ENCODE peak calls at places on chromosomes 6 and 20, in four cellular contexts. P is lung, T is neural progenitor cell, X is body of pancreas. Z is an unnamed sample.

GRCh38 chr6:135938588-135939215 is 87.2 kb downstream of the PDE7B start:
- DNase-seq in T (peak), P (no peak), X (peak), Z (no peak)

GRCh38 chr20:45752747-45753146 is 30.6 kb downstream of the SPINT4 start:
- DNase-seq in P (no peak), T (no peak), X (no peak), Z (no peak)

GRCh38 chr6:69456086-69456485 is 340.7 kb downstream of the LMBRD1 start:
- DNase-seq in X (no peak), T (peak), P (no peak), Z (no peak)

GRCh38 chr6:72552938-72553337 is 68.9 kb upstream of the KCNQ5 start:
- DNase-seq in X (peak), T (no peak), P (no peak), Z (no peak)

GRCh38 chr6:74410630-74411029 is 714.6 kb downstream of the CD109 start:
- DNase-seq in T (no peak), X (no peak), P (no peak), Z (peak)

GRCh38 chr6:47483853-47484546 is 6.4 kb downstream of the CD2AP start:
- DNase-seq in P (no peak), X (no peak), T (no peak), Z (no peak)

GRCh38 chr6:108114861-108115597 is 40.5 kb upstream of the OSTM1 start:
- DNase-seq in P (peak), T (peak), X (peak), Z (peak)

GRCh38 chr6:17212541-17213371 is 68.4 kb upstream of the RBM24 start:
- DNase-seq in P (no peak), X (peak), T (peak), Z (no peak)

GRCh38 chr20:21513881-21514540 is at the start of gene NKX2-2:
- DNase-seq in X (no peak), P (no peak), T (peak), Z (no peak)

GRCh38 chr20:50635676-50636600 is 55.4 kb downstream of the RIPOR3 start:
- DNase-seq in T (peak), P (peak), X (peak), Z (no peak)

GRCh38 chr6:127347188-127347587 is 3.8 kb upstream of the ECHDC1 start:
- DNase-seq in P (no peak), X (no peak), T (no peak), Z (no peak)

GRCh38 chr6:106757267-106757666 is 127.9 kb downstream of the QRSL1 start:
- DNase-seq in X (peak), P (no peak), T (no peak), Z (no peak)

GRCh38 chr6:26030716-26031115 is 56.5 kb upstream of the HFE start:
- DNase-seq in T (no peak), X (no peak), P (no peak), Z (no peak)

GRCh38 chr6:31978831-31979230 is 3.0 kb upstream of the C4A start:
- DNase-seq in T (no peak), P (no peak), X (no peak), Z (no peak)

GRCh38 chr20:10670521-10671220 is 3.1 kb downstream of the JAG1 start:
- DNase-seq in X (no peak), T (no peak), P (no peak), Z (no peak)

GRCh38 chr6:161701051-161701450 is 427.2 kb upstream of the AGPAT4 start:
- DNase-seq in X (no peak), P (no peak), T (no peak), Z (no peak)

GRCh38 chr20:219290-220115 is 7.6 kb upstream of the DEFB129 start:
- DNase-seq in X (no peak), T (peak), P (no peak), Z (no peak)

GRCh38 chr6:116564921-116565872 is 6.1 kb upstream of the RWDD1 start:
- DNase-seq in X (peak), T (no peak), P (no peak), Z (no peak)

GRCh38 chr20:45823949-45824835 is 2.9 kb downstream of the TNNC2 start:
- DNase-seq in P (no peak), X (peak), T (peak), Z (no peak)

GRCh38 chr6:137736048-137736846 is 130.8 kb upstream of the TNFAIP3 start:
- DNase-seq in T (no peak), P (no peak), X (no peak), Z (no peak)

GRCh38 chr20:35363190-35363589 is 48.6 kb downstream of the UQCC1 start:
- DNase-seq in P (no peak), T (no peak), X (no peak), Z (no peak)

GRCh38 chr20:49724637-49725606 is 11.2 kb upstream of the B4GALT5 start:
- DNase-seq in T (no peak), X (peak), P (peak), Z (peak)

GRCh38 chr20:7924692-7925091 is 15.6 kb downstream of the HAO1 start:
- DNase-seq in X (no peak), P (no peak), T (no peak), Z (peak)

GRCh38 chr20:53547664-53548239 is 45.9 kb downstream of the ZNF217 start:
- DNase-seq in X (peak), P (peak), T (peak), Z (peak)

GRCh38 chr6:82363368-82364086 is at the start of gene TPBG:
- DNase-seq in P (peak), T (peak), X (peak), Z (no peak)

GRCh38 chr6:40550096-40550731 is 37.0 kb downstream of the LRFN2 start:
- DNase-seq in X (peak), P (peak), T (peak), Z (peak)

GRCh38 chr6:133890941-133891813 is 2.3 kb downstream of the TCF21 start:
- DNase-seq in X (peak), T (peak), P (no peak), Z (no peak)

GRCh38 chr6:52910091-52910490 is 593 bp upstream of the GSTA3 start:
- DNase-seq in P (no peak), T (no peak), X (no peak), Z (no peak)

GRCh38 chr20:43974665-43975064 is 60.0 kb downstream of the TOX2 start:
- DNase-seq in P (no peak), X (no peak), T (no peak), Z (no peak)

GRCh38 chr6:54586251-54586650 is 260.3 kb upstream of the FAM83B start:
- DNase-seq in P (no peak), T (no peak), X (no peak), Z (peak)

GRCh38 chr6:33656844-33657243 is 35.7 kb downstream of the ITPR3 start:
- DNase-seq in P (no peak), T (no peak), X (no peak), Z (no peak)

GRCh38 chr6:33661118-33661838 is 40.2 kb downstream of the ITPR3 start:
- DNase-seq in P (no peak), X (no peak), T (no peak), Z (no peak)

GRCh38 chr6:33663028-33663427 is 41.9 kb downstream of the ITPR3 start:
- DNase-seq in T (no peak), X (no peak), P (no peak), Z (no peak)

GRCh38 chr6:33662318-33662717 is 41.2 kb downstream of the ITPR3 start:
- DNase-seq in T (no peak), P (no peak), X (no peak), Z (no peak)

GRCh38 chr6:33658982-33659689 is 38.0 kb downstream of the ITPR3 start:
- DNase-seq in P (no peak), X (no peak), T (no peak), Z (no peak)
- TF ChIP-seq CTCF in P (no peak), X (no peak), T (no peak), Z (no peak)

GRCh38 chr6:41638801-41639555 is 710 bp downstream of the MDFI start:
- DNase-seq in T (peak), X (no peak), P (no peak), Z (no peak)
- H3K4me3 ChIP-seq in T (peak), X (no peak), P (peak), Z (peak)

GRCh38 chr6:131065112-131065823 is 2.2 kb upstream of the EPB41L2 start:
- DNase-seq in P (no peak), T (no peak), X (no peak), Z (no peak)
- TF ChIP-seq CTCF in P (no peak), T (no peak), X (no peak), Z (no peak)

GRCh38 chr6:169254456-169255316 is 1.0 kb upstream of the THBS2 start:
- DNase-seq in X (no peak), T (no peak), P (no peak), Z (no peak)
- H3K4me3 ChIP-seq in X (no peak), T (no peak), P (no peak), Z (no peak)

GRCh38 chr6:29793796-29794195 is 33.8 kb upstream of the HLA-G start:
- DNase-seq in P (no peak), T (no peak), X (no peak), Z (no peak)

GRCh38 chr6:29793036-29793356 is 34.6 kb upstream of the HLA-G start:
- DNase-seq in P (no peak), T (no peak), X (no peak), Z (no peak)

GRCh38 chr6:29797966-29798365 is 29.7 kb upstream of the HLA-G start:
- DNase-seq in T (peak), P (no peak), X (no peak), Z (no peak)

GRCh38 chr6:29797120-29797519 is 30.5 kb upstream of the HLA-G start:
- DNase-seq in P (no peak), X (no peak), T (no peak), Z (no peak)

GRCh38 chr6:29796026-29796425 is 31.6 kb upstream of the HLA-G start:
- DNase-seq in P (no peak), T (no peak), X (no peak), Z (no peak)
- TF ChIP-seq CTCF in P (no peak), T (no peak), X (no peak), Z (no peak)

DNA sequence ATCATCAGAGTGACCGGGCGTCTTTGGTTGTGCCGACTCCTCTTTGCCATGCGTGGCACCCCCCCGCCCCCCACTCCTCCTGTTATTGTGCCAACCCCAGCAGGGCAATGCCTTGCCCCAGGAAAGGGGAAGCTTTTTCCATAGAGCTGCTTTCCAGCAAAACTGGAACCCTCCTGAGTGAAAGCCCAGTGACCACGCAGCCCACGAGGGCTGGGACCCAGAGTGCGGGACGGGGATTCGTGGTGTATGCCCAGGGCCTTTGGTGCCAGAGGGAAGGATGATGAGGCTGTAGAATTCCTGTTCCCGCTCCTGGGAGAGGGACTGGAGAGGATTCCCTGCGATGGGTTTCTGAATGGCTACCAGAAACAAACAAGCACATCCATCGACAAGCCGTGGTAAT is 116.8 kb upstream of the BACH2 start:
- DNase-seq in T (no peak), P (peak), X (no peak), Z (no peak)
- H3K4me3 ChIP-seq in T (peak), P (no peak), X (no peak), Z (peak)